ENCODE peak calls at places on chromosomes 1 and 21, in six cellular contexts. F is left lung, A is H9, Y is testis, Q is fibroblast of the aortic adventitia, L is OCI-LY7. U is an unnamed sample.

GRCh38 chr21:42862123-42862475 is 17.2 kb downstream of the WDR4 start:
- DNase-seq in F (no peak), A (no peak), Y (no peak), Q (no peak), L (no peak), U (no peak)

GRCh38 chr1:217482356-217483102 is 148.4 kb downstream of the GPATCH2 start:
- DNase-seq in F (no peak), A (no peak), Y (no peak), Q (peak), L (no peak), U (peak)

GRCh38 chr1:184724843-184725242 is 29.8 kb downstream of the EDEM3 start:
- DNase-seq in F (no peak), A (no peak), Y (no peak), Q (no peak), L (no peak), U (no peak)

GRCh38 chr1:183230403-183230802 is 44.3 kb downstream of the LAMC2 start:
- DNase-seq in F (no peak), A (no peak), Y (no peak), Q (no peak), L (no peak), U (no peak)

GRCh38 chr1:115437146-115437639 is 99.1 kb upstream of the NGF start:
- DNase-seq in F (no peak), A (no peak), Y (no peak), Q (no peak), L (no peak), U (no peak)

GRCh38 chr1:23617019-23617418 is 57.7 kb upstream of the ID3 start:
- DNase-seq in F (no peak), A (no peak), Y (no peak), Q (no peak), L (peak), U (no peak)

GRCh38 chr1:31216016-31216415 is 23.7 kb downstream of the NKAIN1 start:
- DNase-seq in F (peak), A (peak), Y (peak), Q (peak), L (no peak), U (no peak)

GRCh38 chr1:60727553-60727952 is 354.8 kb upstream of the NFIA start:
- DNase-seq in F (no peak), A (peak), Y (no peak), Q (no peak), L (no peak), U (peak)

GRCh38 chr21:18545908-18546307 is 142.3 kb upstream of the TMPRSS15 start:
- DNase-seq in F (no peak), A (no peak), Y (no peak), Q (peak), L (no peak), U (no peak)

GRCh38 chr1:111202707-111203623 is 2.5 kb upstream of the DENND2D start:
- DNase-seq in F (no peak), A (no peak), Y (no peak), Q (no peak), L (no peak), U (no peak)

GRCh38 chr21:42129300-42130266 is 58.5 kb downstream of the UMODL1 start:
- DNase-seq in F (no peak), A (no peak), Y (no peak), Q (no peak), L (peak), U (no peak)

GRCh38 chr1:43706598-43707190 is 642 bp upstream of the ST3GAL3 start:
- DNase-seq in F (no peak), A (peak), Y (no peak), Q (peak), L (peak), U (no peak)

GRCh38 chr1:37038079-37038702 is 3.9 kb upstream of the GRIK3 start:
- DNase-seq in F (no peak), A (peak), Y (peak), Q (no peak), L (peak), U (no peak)

GRCh38 chr1:61638296-61638695 is 86.6 kb downstream of the TM2D1 start:
- DNase-seq in F (no peak), A (no peak), Y (no peak), Q (peak), L (no peak), U (no peak)

GRCh38 chr1:55421317-55421716 is 206.2 kb upstream of the USP24 start:
- DNase-seq in F (no peak), A (no peak), Y (no peak), Q (peak), L (no peak), U (no peak)

GRCh38 chr1:77347646-77348045 is 65.8 kb downstream of the AK5 start:
- DNase-seq in F (no peak), A (no peak), Y (no peak), Q (peak), L (no peak), U (peak)

GRCh38 chr1:108947871-108948525 is 15.3 kb downstream of the CLCC1 start:
- DNase-seq in F (no peak), A (peak), Y (no peak), Q (peak), L (no peak), U (no peak)

GRCh38 chr1:230365723-230366307 is 60.3 kb downstream of the PGBD5 start:
- DNase-seq in F (no peak), A (no peak), Y (no peak), Q (no peak), L (no peak), U (no peak)

GRCh38 chr1:205994342-205994741 is 8.9 kb downstream of the RAB7B start:
- DNase-seq in F (no peak), A (no peak), Y (no peak), Q (no peak), L (no peak), U (no peak)

GRCh38 chr1:43008425-43009108 is 49.9 kb upstream of the SLC2A1 start:
- DNase-seq in F (no peak), A (peak), Y (peak), Q (no peak), L (no peak), U (no peak)

GRCh38 chr1:246801241-246802020 is 77.2 kb downstream of the SCCPDH start:
- DNase-seq in F (no peak), A (no peak), Y (no peak), Q (no peak), L (no peak), U (no peak)

GRCh38 chr1:154453155-154453554 is 48.0 kb downstream of the IL6R start:
- DNase-seq in F (no peak), A (no peak), Y (no peak), Q (no peak), L (no peak), U (no peak)

GRCh38 chr1:16229976-16230740 is 6.8 kb downstream of the CPLANE2 start:
- DNase-seq in F (no peak), A (no peak), Y (no peak), Q (no peak), L (no peak), U (no peak)

GRCh38 chr1:206556748-206557635 is 49.7 kb downstream of the RASSF5 start:
- DNase-seq in F (peak), A (peak), Y (peak), Q (no peak), L (peak), U (no peak)

GRCh38 chr1:29933110-29933509 is 696.8 kb downstream of the PTPRU start:
- DNase-seq in F (no peak), A (no peak), Y (no peak), Q (no peak), L (no peak), U (no peak)

DNA sequence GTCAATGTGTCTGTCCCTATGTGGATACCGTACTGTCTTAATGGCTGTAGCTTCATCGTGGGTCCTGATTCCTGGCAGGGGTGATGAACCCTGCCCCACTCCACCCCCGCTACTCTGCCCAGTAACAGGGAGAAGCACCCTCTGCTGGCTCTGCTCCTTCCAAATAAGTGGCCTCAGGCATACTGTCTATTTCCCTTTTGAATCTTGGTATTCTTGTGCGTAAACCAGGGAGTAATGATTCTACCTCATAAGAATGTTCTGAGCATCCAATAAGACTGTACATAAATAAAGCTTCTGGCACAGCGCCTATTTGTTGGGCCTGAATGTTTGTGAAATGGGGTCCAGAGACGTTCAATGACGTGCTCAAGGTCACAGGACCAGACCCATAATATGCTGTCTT is 35.2 kb upstream of the CTPS1 start:
- DNase-seq in F (no peak), A (no peak), Y (no peak), Q (peak), L (no peak), U (peak)
- TF ChIP-seq CTCF in F (no peak), A (no peak), Y (no peak), Q (peak), L (no peak), U (peak)

GRCh38 chr1:65063025-65063424 is 85.0 kb upstream of the AK4 start:
- DNase-seq in F (no peak), A (no peak), Y (no peak), Q (no peak), L (peak), U (no peak)
- TF ChIP-seq CTCF in F (no peak), A (peak), Y (no peak), Q (no peak), L (peak), U (peak)

DNA sequence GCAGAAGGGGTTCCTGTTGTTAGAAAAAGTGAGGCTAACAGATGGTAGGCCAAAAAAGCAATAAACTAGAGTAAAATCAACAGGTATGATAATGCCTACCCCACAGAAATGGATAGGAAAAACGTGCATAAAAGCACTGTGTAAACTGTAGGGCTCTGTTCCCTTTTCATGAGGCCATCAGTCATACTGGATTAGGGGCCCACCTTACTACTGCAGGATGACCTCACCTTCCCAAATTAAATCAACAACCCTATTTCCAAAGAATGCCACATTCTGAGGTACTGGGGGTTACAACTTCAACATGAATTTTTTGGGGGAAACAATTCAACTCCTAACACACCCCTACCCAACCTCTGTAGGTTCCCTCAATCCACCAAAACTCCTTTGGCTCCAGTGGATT is 54.9 kb downstream of the KIAA1614 start:
- DNase-seq in F (no peak), A (no peak), Y (no peak), Q (no peak), L (no peak), U (no peak)
- TF ChIP-seq CTCF in F (no peak), A (no peak), Y (no peak), Q (no peak), L (no peak), U (no peak)

DNA sequence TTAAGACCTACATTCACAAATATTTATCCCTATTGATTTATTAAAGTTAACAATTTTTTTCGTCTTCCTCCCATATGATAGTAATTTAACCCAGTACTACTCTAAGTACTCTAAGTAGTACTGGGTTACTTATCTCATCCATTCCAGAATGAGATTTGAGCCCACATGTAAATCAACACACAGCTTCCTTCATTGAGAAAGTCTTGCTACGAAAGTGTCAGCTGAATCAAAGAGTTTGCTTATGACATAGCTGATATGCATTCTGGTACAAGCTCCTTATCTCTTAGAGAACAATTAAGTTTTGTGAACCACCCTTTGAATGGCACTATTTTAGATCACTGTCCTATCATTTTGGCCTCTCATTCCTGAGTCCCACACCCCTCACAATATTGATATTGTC is 2.5 kb upstream of the SLC44A3 start:
- DNase-seq in F (no peak), A (no peak), Y (no peak), Q (no peak), L (no peak), U (no peak)
- TF ChIP-seq CTCF in F (no peak), A (no peak), Y (no peak), Q (no peak), L (no peak), U (no peak)

GRCh38 chr1:46673749-46674182 is 2.1 kb downstream of the TEX38 start:
- DNase-seq in F (no peak), A (no peak), Y (no peak), Q (no peak), L (no peak), U (no peak)

GRCh38 chr1:46670134-46670533 is 1.5 kb upstream of the TEX38 start:
- DNase-seq in F (no peak), A (no peak), Y (no peak), Q (no peak), L (no peak), U (no peak)

GRCh38 chr1:46665983-46666382 is 2.2 kb downstream of the ATPAF1 start:
- DNase-seq in F (no peak), A (no peak), Y (no peak), Q (no peak), L (no peak), U (no peak)

GRCh38 chr1:46671554-46671953 is at the start of gene TEX38:
- DNase-seq in F (no peak), A (peak), Y (no peak), Q (no peak), L (no peak), U (no peak)

GRCh38 chr1:46667782-46668760 is at the start of gene ATPAF1:
- DNase-seq in F (peak), A (peak), Y (peak), Q (peak), L (peak), U (no peak)
- TF ChIP-seq CTCF in F (no peak), A (no peak), Y (no peak), Q (no peak), L (peak), U (no peak)

GRCh38 chr1:161001068-161001467 is 19.9 kb downstream of the F11R start:
- DNase-seq in F (no peak), A (no peak), Y (no peak), Q (no peak), L (no peak), U (no peak)

GRCh38 chr1:160997323-160998038 is 23.5 kb downstream of the F11R start:
- DNase-seq in F (peak), A (peak), Y (peak), Q (peak), L (peak), U (no peak)

GRCh38 chr1:161001537-161001936 is 19.4 kb downstream of the F11R start:
- DNase-seq in F (no peak), A (no peak), Y (no peak), Q (no peak), L (no peak), U (no peak)

GRCh38 chr1:160996195-160996594 is 24.8 kb downstream of the F11R start:
- DNase-seq in F (no peak), A (no peak), Y (no peak), Q (peak), L (no peak), U (peak)

GRCh38 chr1:160999376-160999775 is 21.6 kb downstream of the F11R start:
- DNase-seq in F (no peak), A (no peak), Y (no peak), Q (no peak), L (no peak), U (no peak)
- TF ChIP-seq CTCF in F (no peak), A (no peak), Y (no peak), Q (no peak), L (peak), U (no peak)

GRCh38 chr1:84223751-84224432 is 77.6 kb upstream of the SAMD13 start:
- DNase-seq in F (no peak), A (no peak), Y (no peak), Q (no peak), L (no peak), U (no peak)
- TF ChIP-seq CTCF in F (no peak), A (peak), Y (no peak), Q (no peak), L (peak), U (no peak)

DNA sequence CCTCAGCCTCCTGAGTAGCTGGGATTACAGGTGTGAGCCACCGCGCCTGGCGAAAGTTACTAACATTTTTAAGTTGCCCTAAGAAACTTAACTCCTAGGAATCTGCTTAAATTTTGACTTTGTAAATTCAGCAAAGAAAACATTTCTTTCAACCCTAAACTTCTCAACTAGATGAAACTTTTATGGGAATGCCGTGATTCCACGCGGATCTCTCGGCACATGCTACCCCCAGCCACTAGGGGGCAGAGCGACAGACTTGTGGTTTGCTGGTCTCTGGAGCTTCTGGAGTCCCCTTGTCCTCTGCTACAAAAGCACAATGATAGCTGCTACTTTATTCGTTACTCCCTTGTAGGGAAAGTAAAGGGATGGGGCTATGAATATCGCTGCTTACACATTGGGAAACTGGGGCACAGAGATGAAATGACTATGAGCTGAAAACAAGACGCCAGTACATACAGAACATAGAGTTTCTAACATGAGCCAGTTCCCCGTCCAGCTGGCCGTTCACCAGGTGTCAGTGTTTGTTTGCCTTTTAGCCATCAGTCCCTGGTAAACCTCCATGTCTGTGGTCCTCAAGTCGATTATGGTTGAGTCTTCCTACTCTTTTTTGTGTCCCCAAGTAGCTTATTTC is 114.7 kb downstream of the PBX1 start:
- DNase-seq in F (no peak), A (peak), Y (peak), Q (no peak), L (peak), U (no peak)
- TF ChIP-seq CTCF in F (peak), A (peak), Y (peak), Q (peak), L (peak), U (peak)

GRCh38 chr1:25031966-25032667 is 102.0 kb upstream of the RUNX3 start:
- DNase-seq in F (peak), A (no peak), Y (no peak), Q (peak), L (peak), U (no peak)
- TF ChIP-seq CTCF in F (no peak), A (no peak), Y (no peak), Q (no peak), L (peak), U (no peak)